ENCODE peak calls at places on chromosomes 13 and 19, in ten cellular contexts. U, K, W, C, L, P, S, E, R and B are unnamed samples.

GRCh38 chr19:45477713-45478453 is 10.1 kb downstream of the FOSB start:
- DNase-seq in S (no peak), U (no peak), C (no peak), E (peak), R (no peak), W (no peak), K (peak), L (no peak), P (no peak), B (no peak)

GRCh38 chr13:67140006-67140405 is 90.1 kb downstream of the PCDH9 start:
- DNase-seq in C (no peak), K (no peak), W (no peak), U (no peak), E (no peak), S (no peak), L (no peak), P (no peak), R (no peak), B (peak)

GRCh38 chr13:48304132-48304876 is 753 bp downstream of the RB1 start:
- DNase-seq in E (no peak), K (no peak), S (no peak), C (peak), L (peak), R (peak), U (peak), W (peak), P (no peak), B (peak)

GRCh38 chr13:95275322-95276118 is 25.7 kb downstream of the ABCC4 start:
- DNase-seq in S (no peak), L (no peak), U (no peak), K (no peak), C (peak), E (no peak), W (peak), R (no peak), P (no peak), B (no peak)

GRCh38 chr19:28493881-28494280 is 719.1 kb downstream of the UQCRFS1 start:
- DNase-seq in U (no peak), C (no peak), R (no peak), P (no peak), S (no peak), K (no peak), W (no peak), E (peak), L (no peak), B (no peak)

GRCh38 chr19:58513694-58514563 is 2.1 kb upstream of the SLC27A5 start:
- DNase-seq in S (peak), W (peak), P (peak), C (peak), K (peak), U (peak), L (peak), R (peak), E (peak), B (peak)

GRCh38 chr13:33454844-33455256 is 169.3 kb upstream of the STARD13 start:
- DNase-seq in E (no peak), L (peak), R (no peak), K (no peak), C (no peak), P (no peak), U (no peak), S (no peak), W (peak), B (peak)

GRCh38 chr13:36366023-36366422 is 19.8 kb upstream of the SPART start:
- DNase-seq in L (no peak), R (no peak), K (no peak), U (no peak), S (no peak), E (no peak), P (no peak), C (no peak), W (no peak), B (no peak)